ENCODE peak calls at places on chromosomes 5 and 9, in six cellular contexts. I, F, E, L, A and H are unnamed samples.
A peak's percentile ranks its signal among the peaks of the same experiment; 100 is the strongest.

GRCh38 chr5:125134216-125135081 is 388.0 kb upstream of the ZNF608 start:
- DNase-seq in E (no peak), F (peak; percentile 16), L (no peak), I (no peak), A (peak; percentile 85), H (peak; percentile 21)

GRCh38 chr9:133763272-133764183 is 25.4 kb upstream of the SARDH start:
- DNase-seq in A (peak; percentile 51), E (no peak), I (no peak), L (peak; percentile 12), F (no peak), H (peak; percentile 84)

GRCh38 chr5:141150215-141150992 is 547 bp downstream of the PCDHB6 start:
- DNase-seq in I (no peak), L (no peak), F (no peak), E (no peak), A (no peak), H (no peak)

GRCh38 chr9:130427326-130427725 is 17.4 kb upstream of the ASS1 start:
- DNase-seq in L (no peak), F (no peak), I (no peak), E (no peak), A (no peak), H (no peak)

GRCh38 chr9:109014267-109015025 is 1.1 kb upstream of the CTNNAL1 start:
- DNase-seq in A (no peak), L (peak; percentile 28), F (no peak), I (no peak), E (no peak), H (peak; percentile 24)

GRCh38 chr9:14538529-14538928 is 154.7 kb downstream of the ZDHHC21 start:
- DNase-seq in L (no peak), E (no peak), F (no peak), A (no peak), I (no peak), H (no peak)

GRCh38 chr5:9498541-9499497 is 47.1 kb downstream of the SEMA5A start:
- DNase-seq in F (no peak), E (no peak), A (peak; percentile 72), I (no peak), L (no peak), H (no peak)

GRCh38 chr9:107299437-107299836 is 16.4 kb downstream of the RAD23B start:
- DNase-seq in F (no peak), A (peak; percentile 37), I (no peak), L (no peak), E (no peak), H (no peak)

GRCh38 chr5:58199087-58199486 is 260.8 kb downstream of the PLK2 start:
- DNase-seq in L (no peak), F (no peak), A (no peak), E (no peak), I (no peak), H (no peak)

GRCh38 chr5:94503677-94504076 is 114.7 kb downstream of the KIAA0825 start:
- DNase-seq in A (no peak), I (no peak), L (no peak), E (no peak), F (no peak), H (no peak)

GRCh38 chr9:132168347-132168746 is 6.5 kb downstream of the NTNG2 start:
- DNase-seq in E (no peak), L (no peak), I (no peak), F (no peak), A (no peak), H (no peak)

GRCh38 chr9:89467278-89467625 is 30.7 kb downstream of the SEMA4D start:
- DNase-seq in E (no peak), A (no peak), F (no peak), L (no peak), I (no peak), H (no peak)

GRCh38 chr5:96075579-96076289 is 114.1 kb upstream of the ELL2 start:
- DNase-seq in E (no peak), I (no peak), L (no peak), A (no peak), F (no peak), H (no peak)

GRCh38 chr9:112831281-112831851 is 59.3 kb downstream of the SLC46A2 start:
- DNase-seq in L (peak; percentile 80), I (no peak), A (no peak), E (no peak), F (peak; percentile 28), H (no peak)

GRCh38 chr9:87512321-87512720 is 14.7 kb downstream of the DAPK1 start:
- DNase-seq in E (no peak), A (no peak), F (no peak), I (no peak), L (no peak), H (no peak)

GRCh38 chr5:151463137-151464029 is 16.0 kb downstream of the SLC36A1 start:
- DNase-seq in E (no peak), A (peak; percentile 4), L (no peak), I (no peak), F (no peak), H (no peak)

GRCh38 chr5:120388016-120388781 is 75.9 kb upstream of the PRR16 start:
- DNase-seq in L (no peak), F (no peak), A (peak; percentile 95), E (no peak), I (no peak), H (peak; percentile 47)

GRCh38 chr5:177447066-177447610 is 524 bp downstream of the PRR7 start:
- DNase-seq in L (peak; percentile 67), F (peak; percentile 82), A (peak; percentile 72), I (peak; percentile 53), E (no peak), H (peak; percentile 70)